ENCODE peak calls at places on chromosome 12, in seven cellular contexts. T is fibroblast of lung; B is GM13976; K is pancreas; L is aorta; C is stimulated activated CD4-positive, alpha-beta T cell treated with anti-CD3 and anti-CD28 coated beads, Interleukin-1b, Interleukin-23, amount 100 ng/mL, for 4 hours; M is AG08396. S is an unnamed sample.

GRCh38 chr12:47773062-47773857 is at the start of gene SLC48A1:
- DNase-seq in B (peak), C (peak), L (peak), M (peak), T (peak), K (peak), S (peak)

GRCh38 chr12:57840701-57841100 is 5.8 kb downstream of the CTDSP2 start:
- DNase-seq in M (no peak), C (no peak), K (no peak), T (peak), L (no peak), B (no peak), S (no peak)

GRCh38 chr12:90020006-90020405 is 311.4 kb upstream of the ATP2B1 start:
- DNase-seq in L (no peak), T (no peak), M (no peak), C (no peak), K (no peak), B (no peak), S (no peak)

GRCh38 chr12:84862190-84862589 is 50.4 kb downstream of the SLC6A15 start:
- DNase-seq in M (no peak), L (no peak), T (no peak), K (no peak), B (no peak), C (no peak), S (no peak)

GRCh38 chr12:2083561-2083960 is 30.8 kb downstream of the CACNA1C start:
- DNase-seq in B (no peak), L (no peak), K (no peak), M (no peak), C (no peak), T (peak), S (no peak)

GRCh38 chr12:32322354-32322753 is 77.0 kb upstream of the FGD4 start:
- DNase-seq in M (no peak), L (no peak), K (no peak), C (no peak), B (no peak), T (no peak), S (no peak)

GRCh38 chr12:30796508-30796780 is 41.7 kb upstream of the CAPRIN2 start:
- DNase-seq in B (no peak), M (peak), C (no peak), T (peak), K (no peak), L (peak), S (peak)

GRCh38 chr12:117151195-117152031 is 38.9 kb downstream of the FBXO21 start:
- DNase-seq in M (peak), T (peak), C (no peak), K (peak), L (peak), B (no peak), S (no peak)

GRCh38 chr12:116336542-116337065 is 59.1 kb upstream of the MED13L start:
- DNase-seq in T (peak), K (no peak), M (no peak), B (peak), L (no peak), C (no peak), S (no peak)

GRCh38 chr12:125185311-125185739 is 120.1 kb downstream of the AACS start:
- DNase-seq in L (no peak), B (no peak), M (no peak), T (no peak), K (no peak), C (no peak), S (no peak)

GRCh38 chr12:131832393-131833231 is 4.4 kb downstream of the MMP17 start:
- DNase-seq in M (peak), B (no peak), T (no peak), L (no peak), K (no peak), C (no peak), S (peak)

GRCh38 chr12:18923721-18924120 is 185.8 kb downstream of the CAPZA3 start:
- DNase-seq in K (no peak), L (no peak), B (no peak), C (no peak), M (no peak), T (no peak), S (no peak)